ENCODE peak calls at places on chromosome 16, in five cellular contexts. One of them, this sample, is unnamed.

GRCh38 chr16:58088116-58088515 is 41.1 kb downstream of the CFAP20 start:
- DNase-seq in adrenal gland: no peak
- DNase-seq in SK-N-SH: no peak
- DNase-seq in ovary: no peak
- DNase-seq in AG04449: no peak
- DNase-seq in this sample: no peak

GRCh38 chr16:69150146-69150865 is 17.9 kb downstream of the UTP4 start:
- DNase-seq in adrenal gland: peak
- DNase-seq in SK-N-SH: peak
- DNase-seq in ovary: no peak
- DNase-seq in AG04449: no peak
- DNase-seq in this sample: peak

GRCh38 chr16:57196753-57197152 is 10.6 kb downstream of the RSPRY1 start:
- DNase-seq in adrenal gland: no peak
- DNase-seq in SK-N-SH: peak
- DNase-seq in ovary: no peak
- DNase-seq in AG04449: no peak
- DNase-seq in this sample: no peak

GRCh38 chr16:4496305-4496704 is 20.1 kb downstream of the HMOX2 start:
- DNase-seq in adrenal gland: no peak
- DNase-seq in SK-N-SH: no peak
- DNase-seq in ovary: no peak
- DNase-seq in AG04449: no peak
- DNase-seq in this sample: no peak

GRCh38 chr16:54417384-54417783 is 130.8 kb upstream of the IRX3 start:
- DNase-seq in adrenal gland: no peak
- DNase-seq in SK-N-SH: no peak
- DNase-seq in ovary: no peak
- DNase-seq in AG04449: no peak
- DNase-seq in this sample: no peak

GRCh38 chr16:59510008-59510424 is 775.9 kb upstream of the GOT2 start:
- DNase-seq in adrenal gland: no peak
- DNase-seq in SK-N-SH: no peak
- DNase-seq in ovary: no peak
- DNase-seq in AG04449: no peak
- DNase-seq in this sample: no peak

GRCh38 chr16:58661199-58661830 is 23.3 kb downstream of the SLC38A7 start:
- DNase-seq in adrenal gland: peak
- DNase-seq in SK-N-SH: peak
- DNase-seq in ovary: no peak
- DNase-seq in AG04449: peak
- DNase-seq in this sample: peak

GRCh38 chr16:19959736-19960135 is 75.1 kb upstream of the GPRC5B start:
- DNase-seq in adrenal gland: no peak
- DNase-seq in SK-N-SH: no peak
- DNase-seq in ovary: no peak
- DNase-seq in AG04449: no peak
- DNase-seq in this sample: no peak

GRCh38 chr16:11087691-11088431 is 143.5 kb downstream of the CLEC16A start:
- DNase-seq in adrenal gland: no peak
- DNase-seq in SK-N-SH: no peak
- DNase-seq in ovary: no peak
- DNase-seq in AG04449: no peak
- DNase-seq in this sample: no peak

GRCh38 chr16:30131869-30132475 is 9.0 kb upstream of the MAPK3 start:
- DNase-seq in adrenal gland: no peak
- DNase-seq in SK-N-SH: no peak
- DNase-seq in ovary: no peak
- DNase-seq in AG04449: no peak
- DNase-seq in this sample: no peak

GRCh38 chr16:65767125-65767524 is 599.4 kb upstream of the CDH5 start:
- DNase-seq in adrenal gland: no peak
- DNase-seq in SK-N-SH: no peak
- DNase-seq in ovary: no peak
- DNase-seq in AG04449: no peak
- DNase-seq in this sample: no peak

GRCh38 chr16:27596411-27596810 is 46.5 kb downstream of the KATNIP start:
- DNase-seq in adrenal gland: no peak
- DNase-seq in SK-N-SH: no peak
- DNase-seq in ovary: no peak
- DNase-seq in AG04449: no peak
- DNase-seq in this sample: no peak

GRCh38 chr16:11546522-11547485 is 39.9 kb downstream of the LITAF start:
- DNase-seq in adrenal gland: no peak
- DNase-seq in SK-N-SH: no peak
- DNase-seq in ovary: no peak
- DNase-seq in AG04449: peak
- DNase-seq in this sample: peak

GRCh38 chr16:8958344-8958808 is 5.3 kb downstream of the USP7 start:
- DNase-seq in adrenal gland: no peak
- DNase-seq in SK-N-SH: peak
- DNase-seq in ovary: no peak
- DNase-seq in AG04449: no peak
- DNase-seq in this sample: no peak

GRCh38 chr16:17964196-17964595 is 372.3 kb downstream of the NPIPA8 start:
- DNase-seq in adrenal gland: no peak
- DNase-seq in SK-N-SH: no peak
- DNase-seq in ovary: no peak
- DNase-seq in AG04449: no peak
- DNase-seq in this sample: no peak

GRCh38 chr16:22297871-22298733 is 893 bp downstream of the POLR3E start:
- DNase-seq in adrenal gland: peak
- DNase-seq in SK-N-SH: peak
- DNase-seq in ovary: peak
- DNase-seq in AG04449: peak
- DNase-seq in this sample: peak

GRCh38 chr16:87271256-87271655 is 45.9 kb downstream of the C16orf95 start:
- DNase-seq in adrenal gland: no peak
- DNase-seq in SK-N-SH: no peak
- DNase-seq in ovary: no peak
- DNase-seq in AG04449: no peak
- DNase-seq in this sample: no peak

GRCh38 chr16:55398683-55399230 is 74.8 kb downstream of the IRX6 start:
- DNase-seq in adrenal gland: no peak
- DNase-seq in SK-N-SH: no peak
- DNase-seq in ovary: no peak
- DNase-seq in AG04449: no peak
- DNase-seq in this sample: no peak

GRCh38 chr16:65967376-65967775 is 399.1 kb upstream of the CDH5 start:
- DNase-seq in adrenal gland: no peak
- DNase-seq in SK-N-SH: no peak
- DNase-seq in ovary: peak
- DNase-seq in AG04449: no peak
- DNase-seq in this sample: no peak

GRCh38 chr16:46573008-46573833 is 48.0 kb downstream of the SHCBP1 start:
- DNase-seq in adrenal gland: no peak
- DNase-seq in SK-N-SH: no peak
- DNase-seq in ovary: no peak
- DNase-seq in AG04449: no peak
- DNase-seq in this sample: no peak

GRCh38 chr16:84597518-84598390 is 20.1 kb downstream of the COTL1 start:
- DNase-seq in adrenal gland: no peak
- DNase-seq in SK-N-SH: no peak
- DNase-seq in ovary: no peak
- DNase-seq in AG04449: no peak
- DNase-seq in this sample: no peak

GRCh38 chr16:57540906-57541753 is 1.3 kb upstream of the ADGRG5 start:
- DNase-seq in adrenal gland: no peak
- DNase-seq in SK-N-SH: peak
- DNase-seq in ovary: peak
- DNase-seq in AG04449: no peak
- DNase-seq in this sample: no peak

GRCh38 chr16:83980794-83981193 is 12.8 kb downstream of the NECAB2 start:
- DNase-seq in adrenal gland: no peak
- DNase-seq in SK-N-SH: no peak
- DNase-seq in ovary: no peak
- DNase-seq in AG04449: no peak
- DNase-seq in this sample: no peak

GRCh38 chr16:76222087-76222486 is 55.1 kb upstream of the CNTNAP4 start:
- DNase-seq in adrenal gland: no peak
- DNase-seq in SK-N-SH: no peak
- DNase-seq in ovary: no peak
- DNase-seq in AG04449: no peak
- DNase-seq in this sample: no peak
- H3K4me3 ChIP-seq in adrenal gland: no peak
- H3K4me3 ChIP-seq in SK-N-SH: no peak
- H3K4me3 ChIP-seq in ovary: no peak
- H3K4me3 ChIP-seq in AG04449: no peak
- H3K4me3 ChIP-seq in this sample: no peak

GRCh38 chr16:31200821-31201510 is 1.6 kb downstream of the PYCARD start:
- DNase-seq in adrenal gland: no peak
- DNase-seq in SK-N-SH: no peak
- DNase-seq in ovary: no peak
- DNase-seq in AG04449: no peak
- DNase-seq in this sample: no peak
- TF ChIP-seq CTCF in adrenal gland: no peak
- TF ChIP-seq CTCF in SK-N-SH: peak
- TF ChIP-seq CTCF in ovary: no peak
- TF ChIP-seq CTCF in AG04449: no peak
- TF ChIP-seq CTCF in this sample: peak

DNA sequence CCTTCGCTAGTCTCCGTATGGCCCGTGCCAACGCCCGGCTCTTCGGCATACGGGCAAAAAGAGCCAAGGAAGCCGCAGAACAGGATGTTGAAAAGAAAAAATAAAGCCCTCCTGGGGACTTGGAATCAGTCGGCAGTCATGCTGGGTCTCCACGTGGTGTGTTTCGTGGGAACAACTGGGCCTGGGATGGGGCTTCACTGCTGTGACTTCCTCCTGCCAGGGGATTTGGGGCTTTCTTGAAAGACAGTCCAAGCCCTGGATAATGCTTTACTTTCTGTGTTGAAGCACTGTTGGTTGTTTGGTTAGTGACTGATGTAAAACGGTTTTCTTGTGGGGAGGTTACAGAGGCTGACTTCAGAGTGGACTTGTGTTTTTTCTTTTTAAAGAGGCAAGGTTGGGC is 2.5 kb downstream of the RPL13 start:
- DNase-seq in adrenal gland: no peak
- DNase-seq in SK-N-SH: no peak
- DNase-seq in ovary: no peak
- DNase-seq in AG04449: no peak
- DNase-seq in this sample: peak
- H3K4me3 ChIP-seq in adrenal gland: no peak
- H3K4me3 ChIP-seq in SK-N-SH: peak
- H3K4me3 ChIP-seq in ovary: no peak
- H3K4me3 ChIP-seq in AG04449: peak
- H3K4me3 ChIP-seq in this sample: peak

GRCh38 chr16:81997738-81998137 is 13.5 kb downstream of the SDR42E1 start:
- DNase-seq in adrenal gland: no peak
- DNase-seq in SK-N-SH: no peak
- DNase-seq in ovary: no peak
- DNase-seq in AG04449: no peak
- DNase-seq in this sample: peak

GRCh38 chr16:82002831-82003230 is 8.4 kb downstream of the SDR42E1 start:
- DNase-seq in adrenal gland: no peak
- DNase-seq in SK-N-SH: no peak
- DNase-seq in ovary: no peak
- DNase-seq in AG04449: no peak
- DNase-seq in this sample: no peak

GRCh38 chr16:81994485-81994884 is 16.8 kb downstream of the SDR42E1 start:
- DNase-seq in adrenal gland: no peak
- DNase-seq in SK-N-SH: no peak
- DNase-seq in ovary: no peak
- DNase-seq in AG04449: no peak
- DNase-seq in this sample: no peak

GRCh38 chr16:81995651-81996050 is 15.6 kb downstream of the SDR42E1 start:
- DNase-seq in adrenal gland: no peak
- DNase-seq in SK-N-SH: no peak
- DNase-seq in ovary: no peak
- DNase-seq in AG04449: no peak
- DNase-seq in this sample: no peak

DNA sequence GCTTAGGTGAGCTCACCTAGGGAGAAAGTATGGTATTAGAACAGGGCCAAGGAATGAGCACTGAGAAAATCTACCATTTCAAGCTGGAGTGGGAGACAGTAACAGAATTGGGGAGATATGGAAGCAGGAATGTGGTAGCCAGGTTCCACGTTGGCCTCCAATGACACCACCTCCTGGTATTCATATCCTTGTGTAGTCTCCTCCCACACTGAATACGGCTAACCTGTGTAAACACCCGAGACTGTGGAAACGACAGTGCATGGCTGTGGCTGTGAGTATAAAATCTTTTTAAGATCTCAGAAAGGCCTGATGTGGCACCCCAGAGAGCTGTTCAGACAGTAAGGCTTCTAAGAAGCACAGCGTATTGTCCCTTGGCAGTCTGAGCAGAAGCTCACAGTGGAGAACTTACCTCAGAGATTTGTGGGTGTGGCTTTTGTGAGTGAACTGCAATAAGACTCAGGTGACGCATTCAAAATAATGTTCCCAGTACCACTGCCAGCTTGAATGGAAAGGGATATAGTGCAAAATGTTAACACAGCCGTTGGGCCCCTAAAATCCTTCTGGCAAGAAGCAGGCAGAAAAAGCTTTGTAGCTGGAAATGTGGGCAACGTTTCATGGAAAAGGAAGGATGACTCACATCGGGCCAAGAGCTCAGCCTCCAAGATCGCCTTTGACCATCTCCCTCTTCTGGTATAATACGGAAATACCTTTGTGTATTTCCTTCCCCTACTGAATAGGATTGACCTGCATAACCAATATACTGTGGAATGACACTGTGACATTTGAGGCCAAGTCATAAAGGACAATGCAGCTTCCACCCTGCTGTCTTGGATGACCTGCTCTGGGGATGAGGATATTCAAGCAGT is 14.4 kb downstream of the SDR42E1 start:
- DNase-seq in adrenal gland: no peak
- DNase-seq in SK-N-SH: no peak
- DNase-seq in ovary: no peak
- DNase-seq in AG04449: no peak
- DNase-seq in this sample: peak
- TF ChIP-seq CTCF in adrenal gland: no peak
- TF ChIP-seq CTCF in SK-N-SH: peak
- TF ChIP-seq CTCF in ovary: no peak
- TF ChIP-seq CTCF in AG04449: no peak
- TF ChIP-seq CTCF in this sample: peak

GRCh38 chr16:636206-637080 is at the start of gene METTL26:
- DNase-seq in adrenal gland: peak
- DNase-seq in SK-N-SH: peak
- DNase-seq in ovary: peak
- DNase-seq in AG04449: peak
- DNase-seq in this sample: peak
- H3K4me3 ChIP-seq in adrenal gland: peak
- H3K4me3 ChIP-seq in SK-N-SH: peak
- H3K4me3 ChIP-seq in ovary: peak
- H3K4me3 ChIP-seq in AG04449: peak
- H3K4me3 ChIP-seq in this sample: peak

This sample was measured in astrocyte of the cerebellum.